ENCODE peak calls at places on chromosomes 6 and 20, in nine cellular contexts. One of them, this sample, is unnamed. For H3K9me3, the result is how much of the 10 kb centered on the place peaks cover.

GRCh38 chr20:44211177-44212039 is 837 bp upstream of the OSER1 start:
- DNase-seq in fibroblast of lung: peak
- DNase-seq in tibial artery: peak
- DNase-seq in naive thymus-derived CD4-positive, alpha-beta T cell: no peak
- DNase-seq in ovary: peak
- DNase-seq in PC-9: peak
- DNase-seq in right atrium auricular region: peak
- DNase-seq in GM23248: peak
- DNase-seq in CD8-positive, alpha-beta memory T cell: no peak
- DNase-seq in this sample: peak

GRCh38 chr20:44494266-44494665 is 18.6 kb downstream of the TTPAL start:
- DNase-seq in fibroblast of lung: peak
- DNase-seq in tibial artery: no peak
- DNase-seq in naive thymus-derived CD4-positive, alpha-beta T cell: no peak
- DNase-seq in ovary: no peak
- DNase-seq in PC-9: no peak
- DNase-seq in right atrium auricular region: no peak
- DNase-seq in GM23248: peak
- DNase-seq in CD8-positive, alpha-beta memory T cell: no peak
- DNase-seq in this sample: no peak

GRCh38 chr6:81613606-81614005 is 138.9 kb downstream of the TENT5A start:
- DNase-seq in fibroblast of lung: peak
- DNase-seq in tibial artery: no peak
- DNase-seq in naive thymus-derived CD4-positive, alpha-beta T cell: no peak
- DNase-seq in ovary: no peak
- DNase-seq in PC-9: no peak
- DNase-seq in right atrium auricular region: no peak
- DNase-seq in GM23248: peak
- DNase-seq in CD8-positive, alpha-beta memory T cell: no peak
- DNase-seq in this sample: peak

GRCh38 chr20:12594410-12595130 is 414.2 kb upstream of the SPTLC3 start:
- DNase-seq in fibroblast of lung: peak
- DNase-seq in tibial artery: no peak
- DNase-seq in naive thymus-derived CD4-positive, alpha-beta T cell: no peak
- DNase-seq in ovary: no peak
- DNase-seq in PC-9: no peak
- DNase-seq in right atrium auricular region: no peak
- DNase-seq in GM23248: no peak
- DNase-seq in CD8-positive, alpha-beta memory T cell: no peak
- DNase-seq in this sample: peak

GRCh38 chr6:104771258-104771832 is 88.4 kb downstream of the HACE1 start:
- DNase-seq in fibroblast of lung: peak
- DNase-seq in tibial artery: no peak
- DNase-seq in naive thymus-derived CD4-positive, alpha-beta T cell: no peak
- DNase-seq in ovary: no peak
- DNase-seq in PC-9: no peak
- DNase-seq in right atrium auricular region: no peak
- DNase-seq in GM23248: peak
- DNase-seq in CD8-positive, alpha-beta memory T cell: no peak
- DNase-seq in this sample: peak

GRCh38 chr20:43710370-43711044 is 16.3 kb downstream of the GTSF1L start:
- DNase-seq in fibroblast of lung: no peak
- DNase-seq in tibial artery: no peak
- DNase-seq in naive thymus-derived CD4-positive, alpha-beta T cell: no peak
- DNase-seq in ovary: no peak
- DNase-seq in PC-9: no peak
- DNase-seq in right atrium auricular region: no peak
- DNase-seq in GM23248: no peak
- DNase-seq in CD8-positive, alpha-beta memory T cell: no peak
- DNase-seq in this sample: no peak

GRCh38 chr6:26215200-26216014 is 128.2 kb downstream of the HFE start:
- DNase-seq in fibroblast of lung: peak
- DNase-seq in tibial artery: no peak
- DNase-seq in naive thymus-derived CD4-positive, alpha-beta T cell: no peak
- DNase-seq in ovary: no peak
- DNase-seq in PC-9: no peak
- DNase-seq in right atrium auricular region: no peak
- DNase-seq in GM23248: peak
- DNase-seq in CD8-positive, alpha-beta memory T cell: no peak
- DNase-seq in this sample: peak

GRCh38 chr6:118353564-118353963 is 194.5 kb upstream of the PLN start:
- DNase-seq in fibroblast of lung: no peak
- DNase-seq in tibial artery: no peak
- DNase-seq in naive thymus-derived CD4-positive, alpha-beta T cell: no peak
- DNase-seq in ovary: no peak
- DNase-seq in PC-9: no peak
- DNase-seq in right atrium auricular region: no peak
- DNase-seq in GM23248: no peak
- DNase-seq in CD8-positive, alpha-beta memory T cell: no peak
- DNase-seq in this sample: no peak

GRCh38 chr6:45454008-45454911 is 76.5 kb upstream of the SUPT3H start:
- DNase-seq in fibroblast of lung: peak
- DNase-seq in tibial artery: no peak
- DNase-seq in naive thymus-derived CD4-positive, alpha-beta T cell: no peak
- DNase-seq in ovary: no peak
- DNase-seq in PC-9: no peak
- DNase-seq in right atrium auricular region: no peak
- DNase-seq in GM23248: peak
- DNase-seq in CD8-positive, alpha-beta memory T cell: no peak
- DNase-seq in this sample: peak

GRCh38 chr6:149910721-149911151 is 12.2 kb downstream of the RAET1G start:
- DNase-seq in fibroblast of lung: no peak
- DNase-seq in tibial artery: peak
- DNase-seq in naive thymus-derived CD4-positive, alpha-beta T cell: no peak
- DNase-seq in ovary: no peak
- DNase-seq in PC-9: no peak
- DNase-seq in right atrium auricular region: peak
- DNase-seq in GM23248: no peak
- DNase-seq in CD8-positive, alpha-beta memory T cell: no peak
- DNase-seq in this sample: no peak

GRCh38 chr20:3547906-3548305 is 77.1 kb downstream of the ATRN start:
- DNase-seq in fibroblast of lung: no peak
- DNase-seq in tibial artery: no peak
- DNase-seq in naive thymus-derived CD4-positive, alpha-beta T cell: no peak
- DNase-seq in ovary: no peak
- DNase-seq in PC-9: no peak
- DNase-seq in right atrium auricular region: no peak
- DNase-seq in GM23248: no peak
- DNase-seq in CD8-positive, alpha-beta memory T cell: no peak
- DNase-seq in this sample: no peak

GRCh38 chr6:90393232-90393884 is 96.7 kb upstream of the BACH2 start:
- DNase-seq in fibroblast of lung: peak
- DNase-seq in tibial artery: no peak
- DNase-seq in naive thymus-derived CD4-positive, alpha-beta T cell: peak
- DNase-seq in ovary: peak
- DNase-seq in PC-9: peak
- DNase-seq in right atrium auricular region: no peak
- DNase-seq in GM23248: peak
- DNase-seq in CD8-positive, alpha-beta memory T cell: peak
- DNase-seq in this sample: peak

GRCh38 chr6:141464490-141464889 is 668.2 kb upstream of the GJE1 start:
- DNase-seq in fibroblast of lung: peak
- DNase-seq in tibial artery: no peak
- DNase-seq in naive thymus-derived CD4-positive, alpha-beta T cell: no peak
- DNase-seq in ovary: no peak
- DNase-seq in PC-9: no peak
- DNase-seq in right atrium auricular region: no peak
- DNase-seq in GM23248: peak
- DNase-seq in CD8-positive, alpha-beta memory T cell: no peak
- DNase-seq in this sample: peak

GRCh38 chr20:23048283-23049200 is 930 bp downstream of the THBD start:
- DNase-seq in fibroblast of lung: peak
- DNase-seq in tibial artery: peak
- DNase-seq in naive thymus-derived CD4-positive, alpha-beta T cell: peak
- DNase-seq in ovary: peak
- DNase-seq in PC-9: peak
- DNase-seq in right atrium auricular region: peak
- DNase-seq in GM23248: peak
- DNase-seq in CD8-positive, alpha-beta memory T cell: no peak
- DNase-seq in this sample: peak

GRCh38 chr6:71405416-71405815 is 116.8 kb downstream of the OGFRL1 start:
- DNase-seq in fibroblast of lung: no peak
- DNase-seq in tibial artery: no peak
- DNase-seq in naive thymus-derived CD4-positive, alpha-beta T cell: no peak
- DNase-seq in ovary: no peak
- DNase-seq in PC-9: no peak
- DNase-seq in right atrium auricular region: no peak
- DNase-seq in GM23248: no peak
- DNase-seq in CD8-positive, alpha-beta memory T cell: no peak
- DNase-seq in this sample: no peak

GRCh38 chr6:41426438-41426851 is 91.0 kb downstream of the NCR2 start:
- DNase-seq in fibroblast of lung: no peak
- DNase-seq in tibial artery: no peak
- DNase-seq in naive thymus-derived CD4-positive, alpha-beta T cell: no peak
- DNase-seq in ovary: no peak
- DNase-seq in PC-9: no peak
- DNase-seq in right atrium auricular region: no peak
- DNase-seq in GM23248: peak
- DNase-seq in CD8-positive, alpha-beta memory T cell: no peak
- DNase-seq in this sample: peak

GRCh38 chr6:72446427-72446826 is 175.4 kb upstream of the KCNQ5 start:
- DNase-seq in fibroblast of lung: peak
- DNase-seq in tibial artery: no peak
- DNase-seq in naive thymus-derived CD4-positive, alpha-beta T cell: no peak
- DNase-seq in ovary: no peak
- DNase-seq in PC-9: no peak
- DNase-seq in right atrium auricular region: no peak
- DNase-seq in GM23248: peak
- DNase-seq in CD8-positive, alpha-beta memory T cell: no peak
- DNase-seq in this sample: no peak

GRCh38 chr6:373773-374724 is 17.5 kb upstream of the IRF4 start:
- DNase-seq in fibroblast of lung: peak
- DNase-seq in tibial artery: peak
- DNase-seq in naive thymus-derived CD4-positive, alpha-beta T cell: no peak
- DNase-seq in ovary: no peak
- DNase-seq in PC-9: no peak
- DNase-seq in right atrium auricular region: no peak
- DNase-seq in GM23248: peak
- DNase-seq in CD8-positive, alpha-beta memory T cell: no peak
- DNase-seq in this sample: no peak
- H3K9me3 ChIP-seq in fibroblast of lung: under half
- H3K9me3 ChIP-seq in tibial artery: under half
- H3K9me3 ChIP-seq in naive thymus-derived CD4-positive, alpha-beta T cell: under half
- H3K9me3 ChIP-seq in ovary: under half
- H3K9me3 ChIP-seq in PC-9: under half
- H3K9me3 ChIP-seq in right atrium auricular region: under half
- H3K9me3 ChIP-seq in GM23248: under half
- H3K9me3 ChIP-seq in CD8-positive, alpha-beta memory T cell: under half
- H3K9me3 ChIP-seq in this sample: under half

DNA sequence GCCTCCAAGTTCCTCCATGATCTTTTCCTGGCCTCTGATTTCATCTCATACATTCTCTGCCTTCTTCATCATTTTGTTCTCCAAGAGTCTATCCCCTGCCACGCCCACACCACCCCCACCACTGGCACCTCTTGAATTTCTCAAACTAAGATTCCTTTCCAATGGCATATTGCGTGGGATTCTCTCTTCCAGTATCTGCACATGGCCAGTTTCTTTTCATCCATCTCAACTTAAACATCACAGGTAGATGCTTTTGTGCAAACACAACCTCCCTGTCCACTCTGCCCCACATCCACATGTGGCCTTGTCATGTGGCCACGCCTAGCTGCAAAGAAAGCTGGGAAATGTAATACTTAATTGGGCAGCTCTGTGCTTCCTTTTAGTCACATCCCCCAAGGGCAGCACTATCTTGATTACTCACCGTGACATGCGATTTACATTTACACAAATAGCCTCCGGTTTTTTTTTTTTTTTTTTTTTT is 33.4 kb upstream of the ZMYND8 start:
- DNase-seq in fibroblast of lung: peak
- DNase-seq in tibial artery: no peak
- DNase-seq in naive thymus-derived CD4-positive, alpha-beta T cell: no peak
- DNase-seq in ovary: no peak
- DNase-seq in PC-9: peak
- DNase-seq in right atrium auricular region: no peak
- DNase-seq in GM23248: peak
- DNase-seq in CD8-positive, alpha-beta memory T cell: no peak
- DNase-seq in this sample: peak
- H3K9me3 ChIP-seq in fibroblast of lung: under half
- H3K9me3 ChIP-seq in tibial artery: under half
- H3K9me3 ChIP-seq in naive thymus-derived CD4-positive, alpha-beta T cell: under half
- H3K9me3 ChIP-seq in ovary: under half
- H3K9me3 ChIP-seq in PC-9: under half
- H3K9me3 ChIP-seq in right atrium auricular region: under half
- H3K9me3 ChIP-seq in GM23248: under half
- H3K9me3 ChIP-seq in CD8-positive, alpha-beta memory T cell: under half
- H3K9me3 ChIP-seq in this sample: under half

GRCh38 chr6:109356237-109356636 is 26.0 kb downstream of the CD164 start:
- DNase-seq in fibroblast of lung: no peak
- DNase-seq in tibial artery: no peak
- DNase-seq in naive thymus-derived CD4-positive, alpha-beta T cell: no peak
- DNase-seq in ovary: no peak
- DNase-seq in PC-9: no peak
- DNase-seq in right atrium auricular region: no peak
- DNase-seq in GM23248: no peak
- DNase-seq in CD8-positive, alpha-beta memory T cell: no peak
- DNase-seq in this sample: no peak

GRCh38 chr6:109360791-109361190 is 21.5 kb downstream of the CD164 start:
- DNase-seq in fibroblast of lung: no peak
- DNase-seq in tibial artery: no peak
- DNase-seq in naive thymus-derived CD4-positive, alpha-beta T cell: no peak
- DNase-seq in ovary: no peak
- DNase-seq in PC-9: no peak
- DNase-seq in right atrium auricular region: no peak
- DNase-seq in GM23248: no peak
- DNase-seq in CD8-positive, alpha-beta memory T cell: no peak
- DNase-seq in this sample: no peak

GRCh38 chr6:109360281-109360680 is 22.0 kb downstream of the CD164 start:
- DNase-seq in fibroblast of lung: no peak
- DNase-seq in tibial artery: no peak
- DNase-seq in naive thymus-derived CD4-positive, alpha-beta T cell: no peak
- DNase-seq in ovary: no peak
- DNase-seq in PC-9: no peak
- DNase-seq in right atrium auricular region: no peak
- DNase-seq in GM23248: no peak
- DNase-seq in CD8-positive, alpha-beta memory T cell: no peak
- DNase-seq in this sample: no peak

GRCh38 chr6:109358204-109358603 is 24.1 kb downstream of the CD164 start:
- DNase-seq in fibroblast of lung: no peak
- DNase-seq in tibial artery: no peak
- DNase-seq in naive thymus-derived CD4-positive, alpha-beta T cell: no peak
- DNase-seq in ovary: no peak
- DNase-seq in PC-9: no peak
- DNase-seq in right atrium auricular region: no peak
- DNase-seq in GM23248: no peak
- DNase-seq in CD8-positive, alpha-beta memory T cell: no peak
- DNase-seq in this sample: no peak

GRCh38 chr6:109359248-109359647 is 23.0 kb downstream of the CD164 start:
- DNase-seq in fibroblast of lung: no peak
- DNase-seq in tibial artery: no peak
- DNase-seq in naive thymus-derived CD4-positive, alpha-beta T cell: no peak
- DNase-seq in ovary: no peak
- DNase-seq in PC-9: no peak
- DNase-seq in right atrium auricular region: no peak
- DNase-seq in GM23248: no peak
- DNase-seq in CD8-positive, alpha-beta memory T cell: no peak
- DNase-seq in this sample: no peak
- H3K9me3 ChIP-seq in fibroblast of lung: under half
- H3K9me3 ChIP-seq in tibial artery: under half
- H3K9me3 ChIP-seq in naive thymus-derived CD4-positive, alpha-beta T cell: under half
- H3K9me3 ChIP-seq in ovary: under half
- H3K9me3 ChIP-seq in PC-9: under half
- H3K9me3 ChIP-seq in right atrium auricular region: under half
- H3K9me3 ChIP-seq in GM23248: under half
- H3K9me3 ChIP-seq in CD8-positive, alpha-beta memory T cell: under half
- H3K9me3 ChIP-seq in this sample: under half

GRCh38 chr6:169917153-169917552 is 165.7 kb downstream of the ERMARD start:
- DNase-seq in fibroblast of lung: no peak
- DNase-seq in tibial artery: no peak
- DNase-seq in naive thymus-derived CD4-positive, alpha-beta T cell: no peak
- DNase-seq in ovary: no peak
- DNase-seq in PC-9: no peak
- DNase-seq in right atrium auricular region: no peak
- DNase-seq in GM23248: no peak
- DNase-seq in CD8-positive, alpha-beta memory T cell: no peak
- DNase-seq in this sample: no peak
- H3K9me3 ChIP-seq in fibroblast of lung: under half
- H3K9me3 ChIP-seq in tibial artery: under half
- H3K9me3 ChIP-seq in naive thymus-derived CD4-positive, alpha-beta T cell: under half
- H3K9me3 ChIP-seq in ovary: under half
- H3K9me3 ChIP-seq in PC-9: under half
- H3K9me3 ChIP-seq in right atrium auricular region: under half
- H3K9me3 ChIP-seq in GM23248: under half
- H3K9me3 ChIP-seq in CD8-positive, alpha-beta memory T cell: under half
- H3K9me3 ChIP-seq in this sample: under half

This sample was measured in mesenchymal stem cell.